ENCODE peak calls at places on chromosomes 2 and 18, in ten cellular contexts. G is GM12878, V is fibroblast of lung, T is HepG2, E is endothelial cell of umbilical vein, R is GM23248, J is HCT116, Y is MM.1S, I is hepatocyte, X is GM23338. D is an unnamed sample.

GRCh38 chr2:222319576-222320440 is 21.0 kb upstream of the PAX3 start:
- DNase-seq in V (no peak), G (no peak), I (peak), R (peak), E (no peak), J (no peak), X (peak), T (no peak), Y (peak), D (peak)

GRCh38 chr2:129103922-129104878 is 785.5 kb upstream of the HS6ST1 start:
- DNase-seq in X (no peak), R (no peak), I (no peak), E (no peak), T (no peak), Y (no peak), J (no peak), G (no peak), V (no peak), D (no peak)

GRCh38 chr2:127096280-127096679 is 10.7 kb downstream of the BIN1 start:
- DNase-seq in J (no peak), R (no peak), E (no peak), T (no peak), I (no peak), G (no peak), X (no peak), V (no peak), Y (no peak), D (no peak)

GRCh38 chr18:9688036-9688741 is 19.9 kb upstream of the RAB31 start:
- DNase-seq in E (no peak), J (no peak), Y (no peak), V (peak), G (no peak), R (peak), I (no peak), T (no peak), X (peak), D (no peak)

GRCh38 chr18:73099759-73100158 is 232.0 kb upstream of the NETO1 start:
- DNase-seq in X (no peak), V (no peak), E (no peak), Y (no peak), T (no peak), I (no peak), J (no peak), R (no peak), G (no peak), D (no peak)

GRCh38 chr18:45662468-45662867 is 47.2 kb downstream of the SLC14A2 start:
- DNase-seq in R (peak), G (no peak), J (no peak), I (no peak), Y (no peak), X (no peak), T (no peak), V (peak), E (no peak), D (no peak)

GRCh38 chr2:198975779-198976178 is 482.0 kb downstream of the SATB2 start:
- DNase-seq in G (no peak), I (no peak), J (no peak), T (no peak), R (no peak), E (no peak), V (no peak), Y (no peak), X (no peak), D (no peak)

GRCh38 chr2:11071939-11072338 is 83.3 kb upstream of the SLC66A3 start:
- DNase-seq in R (no peak), T (no peak), I (no peak), V (no peak), E (no peak), G (no peak), J (no peak), Y (no peak), X (no peak), D (no peak)

GRCh38 chr2:181008418-181008817 is 28.0 kb downstream of the UBE2E3 start:
- DNase-seq in Y (no peak), G (no peak), X (peak), V (peak), E (no peak), R (no peak), I (peak), T (no peak), J (no peak), D (no peak)

GRCh38 chr2:38301340-38301968 is 75.6 kb downstream of the ATL2 start:
- DNase-seq in V (no peak), E (no peak), T (no peak), X (peak), Y (peak), J (no peak), R (no peak), G (peak), I (no peak), D (no peak)

GRCh38 chr2:607172-607571 is 70.0 kb downstream of the TMEM18 start:
- DNase-seq in T (no peak), E (no peak), G (no peak), V (no peak), R (no peak), J (no peak), I (no peak), Y (no peak), X (no peak), D (no peak)

GRCh38 chr2:40458271-40458794 is 6.4 kb upstream of the SLC8A1 start:
- DNase-seq in T (no peak), J (no peak), Y (no peak), X (no peak), R (no peak), G (no peak), I (no peak), E (no peak), V (no peak), D (no peak)

GRCh38 chr2:217743980-217744761 is 258.6 kb downstream of the TNS1 start:
- DNase-seq in I (no peak), R (no peak), Y (no peak), G (no peak), E (no peak), V (peak), J (no peak), T (no peak), X (no peak), D (no peak)

GRCh38 chr2:234690569-234691225 is 193.8 kb upstream of the ARL4C start:
- DNase-seq in Y (no peak), T (peak), X (no peak), G (no peak), R (peak), I (no peak), E (peak), J (no peak), V (peak), D (peak)

GRCh38 chr2:43226955-43227829 is 786 bp upstream of the ZFP36L2 start:
- DNase-seq in I (peak), Y (peak), R (peak), T (peak), V (peak), E (peak), X (peak), G (no peak), J (peak), D (peak)

GRCh38 chr2:43226558-43226954 is at the start of gene ZFP36L2:
- DNase-seq in J (peak), E (peak), V (peak), X (peak), T (peak), Y (peak), I (peak), G (no peak), R (peak), D (peak)

GRCh38 chr2:43224571-43225092 is 1.8 kb downstream of the ZFP36L2 start:
- DNase-seq in E (no peak), G (no peak), T (no peak), V (peak), R (peak), X (peak), Y (peak), J (no peak), I (peak), D (no peak)

GRCh38 chr2:43225093-43225787 is 1.2 kb downstream of the ZFP36L2 start:
- DNase-seq in I (peak), E (peak), V (peak), T (no peak), G (no peak), Y (peak), J (no peak), R (peak), X (peak), D (peak)

GRCh38 chr2:43225788-43226557 is 433 bp downstream of the ZFP36L2 start:
- DNase-seq in G (no peak), E (peak), X (peak), T (peak), I (peak), R (peak), V (peak), J (no peak), Y (peak), D (peak)
- TF ChIP-seq EZH2 in G (no peak), E (no peak), X (no peak), T (no peak), I (no peak), R (no peak), V (no peak), J (no peak), Y (no peak), D (no peak)

GRCh38 chr2:20671736-20672080 is 4.8 kb downstream of the GDF7 start:
- DNase-seq in J (no peak), V (no peak), Y (no peak), E (no peak), G (no peak), X (no peak), R (no peak), T (no peak), I (no peak), D (no peak)

GRCh38 chr2:20669609-20670314 is 2.8 kb downstream of the GDF7 start:
- DNase-seq in G (no peak), J (no peak), Y (no peak), X (peak), R (no peak), V (no peak), T (no peak), E (no peak), I (no peak), D (no peak)

GRCh38 chr2:20670315-20671035 is 3.5 kb downstream of the GDF7 start:
- DNase-seq in X (peak), E (no peak), I (no peak), G (no peak), T (no peak), V (peak), J (no peak), Y (no peak), R (peak), D (no peak)

GRCh38 chr2:20672191-20672951 is 5.4 kb downstream of the GDF7 start:
- DNase-seq in G (no peak), V (no peak), X (peak), I (no peak), T (no peak), Y (no peak), J (no peak), E (no peak), R (no peak), D (no peak)

GRCh38 chr2:20671036-20671735 is 4.2 kb downstream of the GDF7 start:
- DNase-seq in I (no peak), J (no peak), E (no peak), T (no peak), G (no peak), V (no peak), X (peak), R (peak), Y (no peak), D (no peak)
- TF ChIP-seq EZH2 in I (peak), J (no peak), E (no peak), T (no peak), G (no peak), V (peak), X (peak), R (no peak), Y (no peak), D (no peak)

DNA sequence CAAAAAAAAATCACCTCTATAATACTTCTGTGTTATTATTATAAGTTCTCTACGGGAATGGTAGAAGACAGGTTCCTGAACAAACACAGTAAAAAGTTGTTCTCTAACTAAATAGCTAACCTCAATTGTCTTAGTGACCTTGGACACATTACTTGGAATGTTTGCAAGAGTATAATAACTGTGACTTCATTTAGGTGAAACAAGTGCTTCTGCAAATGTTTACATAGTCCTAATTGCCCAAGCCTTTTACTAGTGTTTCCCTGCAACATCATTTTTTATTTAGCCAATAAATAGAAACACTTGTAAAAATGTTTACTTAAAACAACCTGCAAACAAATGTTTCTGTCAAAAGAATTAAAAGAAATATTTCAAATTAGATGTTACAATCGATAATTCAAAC is 9.9 kb downstream of the PLEKHM3 start:
- DNase-seq in Y (no peak), J (no peak), V (no peak), I (peak), X (no peak), T (peak), R (no peak), E (peak), G (no peak), D (no peak)
- TF ChIP-seq EZH2 in Y (no peak), J (no peak), V (no peak), I (no peak), X (no peak), T (no peak), R (no peak), E (no peak), G (no peak), D (no peak)

GRCh38 chr2:66445781-66446177 is 10.9 kb downstream of the MEIS1 start:
- DNase-seq in E (no peak), R (peak), T (no peak), X (peak), G (no peak), Y (no peak), I (peak), V (peak), J (no peak), D (no peak)
- TF ChIP-seq EZH2 in E (no peak), R (no peak), T (no peak), X (peak), G (no peak), Y (no peak), I (no peak), V (no peak), J (no peak), D (no peak)

DNA sequence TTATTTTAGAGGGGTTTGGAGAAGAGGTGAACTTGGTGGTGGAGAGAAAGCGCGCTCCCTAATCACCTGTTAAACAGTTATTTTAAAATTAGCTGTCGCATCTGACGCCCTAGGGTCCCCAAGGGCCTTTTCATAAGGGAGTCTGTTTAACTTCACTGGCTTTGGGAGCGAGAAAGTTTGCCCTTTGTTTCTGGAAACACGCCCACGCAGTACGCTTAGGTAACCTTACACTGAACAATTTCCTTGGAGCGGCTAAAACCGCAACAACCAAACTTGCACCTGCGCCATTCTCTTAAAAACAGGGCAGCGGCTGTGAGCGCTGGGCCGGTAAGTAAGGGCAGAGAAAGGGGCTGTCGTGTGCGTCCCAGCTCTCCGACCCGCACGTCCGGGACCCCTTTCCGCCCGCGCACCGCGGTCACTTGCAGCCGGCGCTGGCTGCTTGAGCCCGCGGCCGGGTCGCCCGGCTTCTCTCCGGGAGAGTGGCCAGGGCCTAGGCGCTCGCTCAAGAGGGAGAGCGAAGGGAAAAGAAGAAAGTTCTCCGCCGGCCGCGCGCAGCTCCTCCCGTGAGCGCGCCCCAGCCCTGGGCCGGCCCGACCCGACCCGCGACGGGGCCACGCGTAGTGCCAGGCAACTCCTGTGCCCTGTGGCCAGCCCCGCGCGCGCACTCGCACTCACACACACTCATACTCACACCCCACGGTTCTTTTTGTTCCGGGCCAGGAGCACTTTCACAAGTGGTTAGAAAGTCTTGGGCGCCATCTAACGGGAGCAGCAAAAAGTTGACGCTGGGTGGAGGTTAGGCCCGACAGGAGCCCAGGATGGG is 19.2 kb downstream of the POU3F3 start:
- DNase-seq in T (peak), E (peak), J (peak), Y (peak), G (no peak), X (peak), R (peak), I (peak), V (peak), D (peak)
- TF ChIP-seq EZH2 in T (peak), E (peak), J (no peak), Y (no peak), G (peak), X (peak), R (no peak), I (peak), V (no peak), D (no peak)

GRCh38 chr2:232420073-232420454 is 13.4 kb downstream of the ALPG start:
- DNase-seq in R (no peak), V (no peak), Y (no peak), J (no peak), X (peak), I (no peak), T (no peak), E (no peak), G (no peak), D (no peak)

GRCh38 chr2:232419245-232420072 is 12.8 kb downstream of the ALPG start:
- DNase-seq in E (no peak), I (no peak), V (no peak), X (peak), T (no peak), J (no peak), G (no peak), R (no peak), Y (no peak), D (no peak)

GRCh38 chr2:232421189-232421785 is 14.6 kb downstream of the ALPG start:
- DNase-seq in T (no peak), Y (no peak), I (no peak), J (peak), V (no peak), E (no peak), X (peak), G (no peak), R (no peak), D (no peak)

GRCh38 chr2:232422051-232422450 is 15.4 kb downstream of the ALPG start:
- DNase-seq in X (no peak), V (no peak), I (no peak), Y (no peak), T (no peak), E (no peak), R (no peak), G (no peak), J (no peak), D (no peak)

DNA sequence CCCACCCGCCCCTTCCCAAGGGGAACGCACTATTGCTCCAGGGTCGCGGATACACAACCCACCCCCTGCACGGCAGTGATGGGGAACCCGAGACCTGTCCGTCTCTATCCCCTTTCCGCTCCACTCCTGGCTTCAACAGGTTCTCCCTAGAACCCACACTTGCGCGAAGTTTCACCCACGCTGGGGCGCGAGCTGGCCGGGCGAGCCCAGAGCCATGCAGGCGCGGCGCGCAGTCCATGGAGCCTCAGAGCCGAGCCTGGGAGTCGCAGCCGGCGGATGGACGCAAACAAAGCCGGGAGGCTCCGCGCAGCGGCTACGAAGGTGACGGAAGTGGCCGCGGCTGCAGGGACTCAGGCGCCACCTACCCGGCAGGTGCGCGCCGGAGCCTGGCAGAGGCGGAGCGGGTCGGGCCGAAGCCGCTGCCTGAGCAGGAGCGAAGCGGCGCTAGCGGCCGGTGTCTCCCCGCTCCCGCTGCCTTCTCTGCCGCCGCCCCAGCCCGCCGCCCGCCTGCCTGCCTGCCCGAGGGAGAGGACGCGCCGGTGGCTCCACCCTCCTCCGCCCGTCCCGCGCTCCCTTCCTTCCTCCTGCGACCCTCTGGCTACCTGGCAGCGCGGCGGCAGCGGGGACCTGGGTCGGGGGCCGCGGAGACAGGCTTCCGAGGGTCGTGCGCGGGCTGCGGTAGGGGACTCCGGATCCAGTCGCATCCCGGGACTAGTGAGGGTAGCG is 14.0 kb downstream of the ALPG start:
- DNase-seq in T (peak), G (no peak), E (no peak), Y (no peak), V (no peak), J (no peak), I (peak), X (peak), R (peak), D (no peak)
- TF ChIP-seq EZH2 in T (no peak), G (no peak), E (peak), Y (no peak), V (peak), J (no peak), I (peak), X (no peak), R (peak), D (peak)

GRCh38 chr2:206275274-206276160 is 1.1 kb downstream of the ZDBF2 start:
- DNase-seq in X (peak), I (peak), E (peak), V (peak), T (no peak), G (peak), J (no peak), Y (peak), R (peak), D (no peak)
- TF ChIP-seq EZH2 in X (no peak), I (no peak), E (peak), V (no peak), T (no peak), G (no peak), J (no peak), Y (no peak), R (no peak), D (peak)

D was measured in A673.